ENCODE peak calls at places on chromosomes 5 and 9, in seven cellular contexts. One of them, this sample, is unnamed.

GRCh38 chr5:79562351-79563246 is 48.7 kb upstream of the HOMER1 start:
- DNase-seq in activated T-cell treated with anti-CD3 and anti-CD28 coated beads for 24 hours: no peak
- DNase-seq in AML-193: no peak
- DNase-seq in left lobe of liver: no peak
- DNase-seq in NCI-H69: peak; percentile 60
- DNase-seq in RWPE1: peak; percentile 37
- DNase-seq in MM.1S: no peak
- DNase-seq in this sample: no peak

GRCh38 chr9:5718296-5719032 is 89.6 kb downstream of the RIC1 start:
- DNase-seq in activated T-cell treated with anti-CD3 and anti-CD28 coated beads for 24 hours: no peak
- DNase-seq in AML-193: no peak
- DNase-seq in left lobe of liver: no peak
- DNase-seq in NCI-H69: peak; percentile 89
- DNase-seq in RWPE1: no peak
- DNase-seq in MM.1S: no peak
- DNase-seq in this sample: no peak

GRCh38 chr9:97772145-97772544 is 75.0 kb upstream of the XPA start:
- DNase-seq in activated T-cell treated with anti-CD3 and anti-CD28 coated beads for 24 hours: no peak
- DNase-seq in AML-193: no peak
- DNase-seq in left lobe of liver: no peak
- DNase-seq in NCI-H69: peak; percentile 93
- DNase-seq in RWPE1: no peak
- DNase-seq in MM.1S: no peak
- DNase-seq in this sample: no peak

GRCh38 chr9:36991516-36992134 is 42.4 kb downstream of the PAX5 start:
- DNase-seq in activated T-cell treated with anti-CD3 and anti-CD28 coated beads for 24 hours: peak; percentile 22
- DNase-seq in AML-193: peak; percentile 19
- DNase-seq in left lobe of liver: no peak
- DNase-seq in NCI-H69: peak; percentile 75
- DNase-seq in RWPE1: peak; percentile 76
- DNase-seq in MM.1S: peak; percentile 20
- DNase-seq in this sample: no peak

GRCh38 chr5:138725153-138725884 is 27.9 kb upstream of the CTNNA1 start:
- DNase-seq in activated T-cell treated with anti-CD3 and anti-CD28 coated beads for 24 hours: no peak
- DNase-seq in AML-193: no peak
- DNase-seq in left lobe of liver: no peak
- DNase-seq in NCI-H69: peak; percentile 99
- DNase-seq in RWPE1: peak; percentile 92
- DNase-seq in MM.1S: peak; percentile 51
- DNase-seq in this sample: peak; percentile 46

GRCh38 chr9:37056521-37056920 is 22.5 kb upstream of the PAX5 start:
- DNase-seq in activated T-cell treated with anti-CD3 and anti-CD28 coated beads for 24 hours: no peak
- DNase-seq in AML-193: no peak
- DNase-seq in left lobe of liver: no peak
- DNase-seq in NCI-H69: no peak
- DNase-seq in RWPE1: no peak
- DNase-seq in MM.1S: no peak
- DNase-seq in this sample: no peak

GRCh38 chr5:17149786-17150185 is 67.6 kb upstream of the BASP1 start:
- DNase-seq in activated T-cell treated with anti-CD3 and anti-CD28 coated beads for 24 hours: no peak
- DNase-seq in AML-193: no peak
- DNase-seq in left lobe of liver: no peak
- DNase-seq in NCI-H69: no peak
- DNase-seq in RWPE1: no peak
- DNase-seq in MM.1S: no peak
- DNase-seq in this sample: no peak

GRCh38 chr5:132840896-132841818 is 10.7 kb upstream of the SHROOM1 start:
- DNase-seq in activated T-cell treated with anti-CD3 and anti-CD28 coated beads for 24 hours: no peak
- DNase-seq in AML-193: no peak
- DNase-seq in left lobe of liver: peak; percentile 35
- DNase-seq in NCI-H69: peak; percentile 97
- DNase-seq in RWPE1: no peak
- DNase-seq in MM.1S: no peak
- DNase-seq in this sample: peak; percentile 66

GRCh38 chr5:16456103-16456832 is 9.3 kb downstream of the ZNF622 start:
- DNase-seq in activated T-cell treated with anti-CD3 and anti-CD28 coated beads for 24 hours: no peak
- DNase-seq in AML-193: peak; percentile 59
- DNase-seq in left lobe of liver: no peak
- DNase-seq in NCI-H69: peak; percentile 77
- DNase-seq in RWPE1: peak; percentile 38
- DNase-seq in MM.1S: peak; percentile 78
- DNase-seq in this sample: peak; percentile 70

GRCh38 chr5:101806410-101806809 is 489.7 kb downstream of the SLCO4C1 start:
- DNase-seq in activated T-cell treated with anti-CD3 and anti-CD28 coated beads for 24 hours: no peak
- DNase-seq in AML-193: no peak
- DNase-seq in left lobe of liver: no peak
- DNase-seq in NCI-H69: no peak
- DNase-seq in RWPE1: no peak
- DNase-seq in MM.1S: no peak
- DNase-seq in this sample: no peak

GRCh38 chr9:7297521-7297920 is 502.1 kb downstream of the DMAC1 start:
- DNase-seq in activated T-cell treated with anti-CD3 and anti-CD28 coated beads for 24 hours: no peak
- DNase-seq in AML-193: no peak
- DNase-seq in left lobe of liver: no peak
- DNase-seq in NCI-H69: no peak
- DNase-seq in RWPE1: no peak
- DNase-seq in MM.1S: no peak
- DNase-seq in this sample: no peak

GRCh38 chr5:3004361-3005080 is 253.0 kb upstream of the IRX2 start:
- DNase-seq in activated T-cell treated with anti-CD3 and anti-CD28 coated beads for 24 hours: no peak
- DNase-seq in AML-193: no peak
- DNase-seq in left lobe of liver: no peak
- DNase-seq in NCI-H69: no peak
- DNase-seq in RWPE1: no peak
- DNase-seq in MM.1S: no peak
- DNase-seq in this sample: no peak

GRCh38 chr5:142445266-142445665 is 120.4 kb upstream of the SPRY4 start:
- DNase-seq in activated T-cell treated with anti-CD3 and anti-CD28 coated beads for 24 hours: no peak
- DNase-seq in AML-193: no peak
- DNase-seq in left lobe of liver: no peak
- DNase-seq in NCI-H69: no peak
- DNase-seq in RWPE1: no peak
- DNase-seq in MM.1S: no peak
- DNase-seq in this sample: no peak

GRCh38 chr5:117131876-117132275 is 557.3 kb upstream of the SEMA6A start:
- DNase-seq in activated T-cell treated with anti-CD3 and anti-CD28 coated beads for 24 hours: no peak
- DNase-seq in AML-193: no peak
- DNase-seq in left lobe of liver: no peak
- DNase-seq in NCI-H69: peak; percentile 64
- DNase-seq in RWPE1: no peak
- DNase-seq in MM.1S: no peak
- DNase-seq in this sample: no peak

GRCh38 chr9:95764490-95764889 is 111.0 kb upstream of the ERCC6L2 start:
- DNase-seq in activated T-cell treated with anti-CD3 and anti-CD28 coated beads for 24 hours: no peak
- DNase-seq in AML-193: no peak
- DNase-seq in left lobe of liver: no peak
- DNase-seq in NCI-H69: peak; percentile 74
- DNase-seq in RWPE1: no peak
- DNase-seq in MM.1S: no peak
- DNase-seq in this sample: no peak

GRCh38 chr5:65861830-65862241 is 64.5 kb upstream of the ERBIN start:
- DNase-seq in activated T-cell treated with anti-CD3 and anti-CD28 coated beads for 24 hours: no peak
- DNase-seq in AML-193: no peak
- DNase-seq in left lobe of liver: no peak
- DNase-seq in NCI-H69: no peak
- DNase-seq in RWPE1: peak; percentile 60
- DNase-seq in MM.1S: no peak
- DNase-seq in this sample: no peak

GRCh38 chr5:120207139-120207538 is 257.0 kb upstream of the PRR16 start:
- DNase-seq in activated T-cell treated with anti-CD3 and anti-CD28 coated beads for 24 hours: no peak
- DNase-seq in AML-193: no peak
- DNase-seq in left lobe of liver: no peak
- DNase-seq in NCI-H69: no peak
- DNase-seq in RWPE1: no peak
- DNase-seq in MM.1S: no peak
- DNase-seq in this sample: peak; percentile 26

GRCh38 chr9:88090151-88090581 is 48.1 kb downstream of the SPATA31C2 start:
- DNase-seq in activated T-cell treated with anti-CD3 and anti-CD28 coated beads for 24 hours: no peak
- DNase-seq in AML-193: no peak
- DNase-seq in left lobe of liver: peak; percentile 71
- DNase-seq in NCI-H69: no peak
- DNase-seq in RWPE1: no peak
- DNase-seq in MM.1S: no peak
- DNase-seq in this sample: no peak

GRCh38 chr5:127838661-127839060 is 135.5 kb downstream of the CCDC192 start:
- DNase-seq in activated T-cell treated with anti-CD3 and anti-CD28 coated beads for 24 hours: no peak
- DNase-seq in AML-193: peak; percentile 12
- DNase-seq in left lobe of liver: no peak
- DNase-seq in NCI-H69: peak; percentile 67
- DNase-seq in RWPE1: no peak
- DNase-seq in MM.1S: no peak
- DNase-seq in this sample: peak; percentile 67

GRCh38 chr5:54718647-54719046 is 201.1 kb downstream of the SNX18 start:
- DNase-seq in activated T-cell treated with anti-CD3 and anti-CD28 coated beads for 24 hours: no peak
- DNase-seq in AML-193: no peak
- DNase-seq in left lobe of liver: no peak
- DNase-seq in NCI-H69: no peak
- DNase-seq in RWPE1: no peak
- DNase-seq in MM.1S: no peak
- DNase-seq in this sample: no peak

GRCh38 chr9:28212979-28213378 is 639.7 kb upstream of the C9orf72 start:
- DNase-seq in activated T-cell treated with anti-CD3 and anti-CD28 coated beads for 24 hours: no peak
- DNase-seq in AML-193: no peak
- DNase-seq in left lobe of liver: no peak
- DNase-seq in NCI-H69: peak; percentile 69
- DNase-seq in RWPE1: peak; percentile 74
- DNase-seq in MM.1S: peak; percentile 68
- DNase-seq in this sample: no peak

GRCh38 chr5:120678279-120678678 is 214.2 kb downstream of the PRR16 start:
- DNase-seq in activated T-cell treated with anti-CD3 and anti-CD28 coated beads for 24 hours: no peak
- DNase-seq in AML-193: no peak
- DNase-seq in left lobe of liver: no peak
- DNase-seq in NCI-H69: no peak
- DNase-seq in RWPE1: no peak
- DNase-seq in MM.1S: no peak
- DNase-seq in this sample: no peak

GRCh38 chr5:123875444-123876264 is 363.7 kb downstream of the CSNK1G3 start:
- DNase-seq in activated T-cell treated with anti-CD3 and anti-CD28 coated beads for 24 hours: no peak
- DNase-seq in AML-193: no peak
- DNase-seq in left lobe of liver: no peak
- DNase-seq in NCI-H69: peak; percentile 88
- DNase-seq in RWPE1: no peak
- DNase-seq in MM.1S: no peak
- DNase-seq in this sample: no peak

GRCh38 chr9:136095028-136095494 is at the start of gene NACC2:
- DNase-seq in activated T-cell treated with anti-CD3 and anti-CD28 coated beads for 24 hours: no peak
- DNase-seq in AML-193: peak; percentile 26
- DNase-seq in left lobe of liver: peak; percentile 90
- DNase-seq in NCI-H69: peak; percentile 87
- DNase-seq in RWPE1: peak; percentile 86
- DNase-seq in MM.1S: no peak
- DNase-seq in this sample: peak; percentile 31

GRCh38 chr5:159317849-159318248 is 12.4 kb downstream of the IL12B start:
- DNase-seq in activated T-cell treated with anti-CD3 and anti-CD28 coated beads for 24 hours: no peak
- DNase-seq in AML-193: no peak
- DNase-seq in left lobe of liver: no peak
- DNase-seq in NCI-H69: no peak
- DNase-seq in RWPE1: no peak
- DNase-seq in MM.1S: no peak
- DNase-seq in this sample: no peak

GRCh38 chr9:136207616-136208015 is 2.7 kb upstream of the LHX3 start:
- DNase-seq in activated T-cell treated with anti-CD3 and anti-CD28 coated beads for 24 hours: no peak
- DNase-seq in AML-193: no peak
- DNase-seq in left lobe of liver: no peak
- DNase-seq in NCI-H69: no peak
- DNase-seq in RWPE1: no peak
- DNase-seq in MM.1S: no peak
- DNase-seq in this sample: no peak

GRCh38 chr9:87498046-87498815 is 564 bp downstream of the DAPK1 start:
- DNase-seq in activated T-cell treated with anti-CD3 and anti-CD28 coated beads for 24 hours: no peak
- DNase-seq in AML-193: no peak
- DNase-seq in left lobe of liver: peak; percentile 68
- DNase-seq in NCI-H69: peak; percentile 43
- DNase-seq in RWPE1: peak; percentile 31
- DNase-seq in MM.1S: peak; percentile 37
- DNase-seq in this sample: no peak

GRCh38 chr9:92140074-92140753 is 25.0 kb upstream of the SPTLC1 start:
- DNase-seq in activated T-cell treated with anti-CD3 and anti-CD28 coated beads for 24 hours: peak; percentile 58
- DNase-seq in AML-193: peak; percentile 45
- DNase-seq in left lobe of liver: peak; percentile 87
- DNase-seq in NCI-H69: peak; percentile 85
- DNase-seq in RWPE1: peak; percentile 73
- DNase-seq in MM.1S: peak; percentile 68
- DNase-seq in this sample: peak; percentile 52

GRCh38 chr9:37262410-37262809 is 142.0 kb downstream of the ZCCHC7 start:
- DNase-seq in activated T-cell treated with anti-CD3 and anti-CD28 coated beads for 24 hours: no peak
- DNase-seq in AML-193: no peak
- DNase-seq in left lobe of liver: no peak
- DNase-seq in NCI-H69: peak; percentile 49
- DNase-seq in RWPE1: no peak
- DNase-seq in MM.1S: no peak
- DNase-seq in this sample: no peak

GRCh38 chr9:128638580-128638979 is 18.1 kb downstream of the DYNC2I2 start:
- DNase-seq in activated T-cell treated with anti-CD3 and anti-CD28 coated beads for 24 hours: no peak
- DNase-seq in AML-193: no peak
- DNase-seq in left lobe of liver: no peak
- DNase-seq in NCI-H69: no peak
- DNase-seq in RWPE1: no peak
- DNase-seq in MM.1S: no peak
- DNase-seq in this sample: peak; percentile 14

GRCh38 chr9:96219615-96220257 is 82.2 kb downstream of the HSD17B3 start:
- DNase-seq in activated T-cell treated with anti-CD3 and anti-CD28 coated beads for 24 hours: peak; percentile 17
- DNase-seq in AML-193: no peak
- DNase-seq in left lobe of liver: no peak
- DNase-seq in NCI-H69: peak; percentile 42
- DNase-seq in RWPE1: peak; percentile 48
- DNase-seq in MM.1S: no peak
- DNase-seq in this sample: no peak

GRCh38 chr5:180119031-180119885 is 47.7 kb upstream of the RNF130 start:
- DNase-seq in activated T-cell treated with anti-CD3 and anti-CD28 coated beads for 24 hours: no peak
- DNase-seq in AML-193: no peak
- DNase-seq in left lobe of liver: no peak
- DNase-seq in NCI-H69: no peak
- DNase-seq in RWPE1: no peak
- DNase-seq in MM.1S: no peak
- DNase-seq in this sample: no peak

GRCh38 chr5:107294151-107294550 is 376.6 kb downstream of the EFNA5 start:
- DNase-seq in activated T-cell treated with anti-CD3 and anti-CD28 coated beads for 24 hours: no peak
- DNase-seq in AML-193: peak; percentile 29
- DNase-seq in left lobe of liver: no peak
- DNase-seq in NCI-H69: no peak
- DNase-seq in RWPE1: no peak
- DNase-seq in MM.1S: no peak
- DNase-seq in this sample: peak; percentile 84

GRCh38 chr5:152701305-152701704 is 296.2 kb upstream of the NMUR2 start:
- DNase-seq in activated T-cell treated with anti-CD3 and anti-CD28 coated beads for 24 hours: no peak
- DNase-seq in AML-193: no peak
- DNase-seq in left lobe of liver: no peak
- DNase-seq in NCI-H69: peak; percentile 21
- DNase-seq in RWPE1: no peak
- DNase-seq in MM.1S: no peak
- DNase-seq in this sample: no peak

GRCh38 chr9:114047717-114048116 is 30.4 kb downstream of the AMBP start:
- DNase-seq in activated T-cell treated with anti-CD3 and anti-CD28 coated beads for 24 hours: no peak
- DNase-seq in AML-193: peak; percentile 45
- DNase-seq in left lobe of liver: peak; percentile 47
- DNase-seq in NCI-H69: no peak
- DNase-seq in RWPE1: no peak
- DNase-seq in MM.1S: no peak
- DNase-seq in this sample: no peak

GRCh38 chr5:144598451-144599068 is 427.9 kb downstream of the KCTD16 start:
- DNase-seq in activated T-cell treated with anti-CD3 and anti-CD28 coated beads for 24 hours: no peak
- DNase-seq in AML-193: no peak
- DNase-seq in left lobe of liver: no peak
- DNase-seq in NCI-H69: peak; percentile 94
- DNase-seq in RWPE1: no peak
- DNase-seq in MM.1S: no peak
- DNase-seq in this sample: no peak

GRCh38 chr5:72599519-72600400 is 92.5 kb upstream of the ZNF366 start:
- DNase-seq in activated T-cell treated with anti-CD3 and anti-CD28 coated beads for 24 hours: no peak
- DNase-seq in AML-193: no peak
- DNase-seq in left lobe of liver: no peak
- DNase-seq in NCI-H69: no peak
- DNase-seq in RWPE1: peak; percentile 67
- DNase-seq in MM.1S: no peak
- DNase-seq in this sample: no peak

GRCh38 chr5:95989283-95990048 is 27.8 kb upstream of the ELL2 start:
- DNase-seq in activated T-cell treated with anti-CD3 and anti-CD28 coated beads for 24 hours: no peak
- DNase-seq in AML-193: no peak
- DNase-seq in left lobe of liver: no peak
- DNase-seq in NCI-H69: peak; percentile 96
- DNase-seq in RWPE1: no peak
- DNase-seq in MM.1S: no peak
- DNase-seq in this sample: no peak